ENCODE peak calls at places on chromosomes 1 and 21, in four cellular contexts. W is AG04450; L is T-helper 1 cell; A is stimulated activated CD8-positive, alpha-beta memory T cell treated with anti-CD3 and anti-CD28 coated beads, Interleukin-4, amount 100 ng/mL, for 1 hour. K is an unnamed sample.

GRCh38 chr1:68174173-68175113 is 57.9 kb downstream of the WLS start:
- DNase-seq in A (no peak), L (no peak), W (peak), K (no peak)

GRCh38 chr1:226279498-226279897 is 29.5 kb downstream of the LIN9 start:
- DNase-seq in W (no peak), L (no peak), A (no peak), K (no peak)

GRCh38 chr1:111648826-111649225 is 29.2 kb downstream of the RAP1A start:
- DNase-seq in L (no peak), W (no peak), A (no peak), K (no peak)

GRCh38 chr1:56709269-56709880 is 64.3 kb downstream of the PRKAA2 start:
- DNase-seq in W (peak), A (no peak), L (no peak), K (no peak)

GRCh38 chr1:158962983-158963382 is 31.6 kb downstream of the PYHIN1 start:
- DNase-seq in L (no peak), W (no peak), A (no peak), K (no peak)

GRCh38 chr1:113557176-113557575 is 166.9 kb downstream of the MAGI3 start:
- DNase-seq in L (no peak), A (no peak), W (no peak), K (no peak)

GRCh38 chr1:8945568-8945967 is at the start of gene CA6:
- DNase-seq in A (no peak), W (no peak), L (no peak), K (no peak)

GRCh38 chr21:44300262-44300959 is 558 bp downstream of the PFKL start:
- DNase-seq in L (peak), W (no peak), A (no peak), K (no peak)

GRCh38 chr1:8943516-8943896 is 2.2 kb upstream of the CA6 start:
- DNase-seq in L (no peak), A (no peak), W (no peak), K (no peak)

GRCh38 chr1:57202254-57202653 is 221.6 kb downstream of the DAB1 start:
- DNase-seq in A (no peak), L (no peak), W (no peak), K (no peak)

GRCh38 chr1:232922475-232922874 is 27.9 kb upstream of the NTPCR start:
- DNase-seq in L (no peak), W (peak), A (no peak), K (no peak)

GRCh38 chr21:41366522-41367151 is 4.8 kb downstream of the MX2 start:
- DNase-seq in A (no peak), L (no peak), W (peak), K (no peak)

GRCh38 chr1:61120998-61121397 is 38.6 kb downstream of the NFIA start:
- DNase-seq in L (no peak), A (no peak), W (no peak), K (no peak)

GRCh38 chr1:86616871-86617270 is 70.0 kb downstream of the CLCA4 start:
- DNase-seq in W (no peak), L (no peak), A (no peak), K (no peak)

GRCh38 chr1:109161836-109162606 is 48.1 kb downstream of the ELAPOR1 start:
- DNase-seq in L (no peak), W (no peak), A (no peak), K (no peak)

GRCh38 chr1:28308750-28309149 is 20.1 kb upstream of the MED18 start:
- DNase-seq in L (no peak), W (no peak), A (no peak), K (no peak)

GRCh38 chr21:44454747-44455523 is at the start of gene LRRC3:
- DNase-seq in L (peak), W (no peak), A (peak), K (no peak)

GRCh38 chr1:52237430-52237829 is 95.5 kb downstream of the ZFYVE9 start:
- DNase-seq in W (peak), A (no peak), L (no peak), K (no peak)

GRCh38 chr1:241598234-241598633 is 41.9 kb downstream of the CHML start:
- DNase-seq in L (no peak), A (no peak), W (no peak), K (no peak)

GRCh38 chr1:26923711-26924110 is 2.2 kb downstream of the NUDC start:
- DNase-seq in W (no peak), A (no peak), L (no peak), K (no peak)

GRCh38 chr1:174433451-174433850 is 14.3 kb upstream of the GPR52 start:
- DNase-seq in A (no peak), W (peak), L (no peak), K (no peak)

GRCh38 chr1:41661428-41662060 is 177.1 kb upstream of the EDN2 start:
- DNase-seq in L (no peak), A (no peak), W (no peak), K (peak)

GRCh38 chr1:23134055-23134454 is 34.6 kb downstream of the LUZP1 start:
- DNase-seq in L (no peak), A (no peak), W (no peak), K (no peak)

GRCh38 chr1:227944066-227944930 is 3.4 kb downstream of the WNT9A start:
- DNase-seq in W (no peak), L (no peak), A (no peak), K (no peak)

GRCh38 chr1:198620951-198621824 is 17.7 kb upstream of the PTPRC start:
- DNase-seq in A (peak), W (no peak), L (peak), K (no peak)

GRCh38 chr1:173758980-173759379 is 44.2 kb downstream of the KLHL20 start:
- DNase-seq in L (no peak), W (no peak), A (no peak), K (no peak)

GRCh38 chr1:7888248-7889010 is 35.6 kb upstream of the UTS2 start:
- DNase-seq in A (no peak), L (no peak), W (peak), K (no peak)

GRCh38 chr1:12460911-12461621 is 156.9 kb downstream of the DHRS3 start:
- DNase-seq in W (no peak), A (no peak), L (no peak), K (no peak)

GRCh38 chr1:46461017-46461808 is 28.4 kb upstream of the DMBX1 start:
- DNase-seq in A (no peak), W (no peak), L (no peak), K (no peak)

GRCh38 chr1:1118011-1118892 is 2.4 kb upstream of the C1orf159 start:
- DNase-seq in W (no peak), L (no peak), A (no peak), K (peak)

GRCh38 chr1:35288761-35289160 is 20.3 kb downstream of the ZMYM4 start:
- DNase-seq in L (no peak), W (no peak), A (no peak), K (no peak)

GRCh38 chr1:1788136-1788535 is 9.9 kb upstream of the NADK start:
- DNase-seq in A (no peak), W (no peak), L (no peak), K (no peak)

GRCh38 chr1:21131200-21131599 is 45.5 kb downstream of the EIF4G3 start:
- DNase-seq in L (no peak), W (no peak), A (no peak), K (no peak)

GRCh38 chr1:84715620-84716019 is 25.4 kb upstream of the SSX2IP start:
- DNase-seq in W (no peak), A (no peak), L (no peak), K (no peak)

GRCh38 chr1:101175886-101176285 is 60.9 kb upstream of the S1PR1 start:
- DNase-seq in A (no peak), L (no peak), W (no peak), K (no peak)

GRCh38 chr21:34345091-34345871 is 18.5 kb upstream of the KCNE2 start:
- DNase-seq in W (no peak), L (no peak), A (no peak), K (no peak)